ENCODE peak calls at places on chromosomes 5 and 9, in six cellular contexts. One of them, this sample, is unnamed.

GRCh38 chr5:179316961-179317360 is 28.3 kb downstream of the ADAMTS2 start:
- DNase-seq in Peyer's patch: no peak
- DNase-seq in stomach: no peak
- DNase-seq in effector memory CD4-positive, alpha-beta T cell: no peak
- DNase-seq in brain microvascular endothelial cell: no peak
- DNase-seq in aorta: no peak
- DNase-seq in this sample: no peak

GRCh38 chr5:67537439-67538342 is 341.1 kb upstream of the CD180 start:
- DNase-seq in Peyer's patch: no peak
- DNase-seq in stomach: no peak
- DNase-seq in effector memory CD4-positive, alpha-beta T cell: no peak
- DNase-seq in brain microvascular endothelial cell: no peak
- DNase-seq in aorta: no peak
- DNase-seq in this sample: no peak

GRCh38 chr5:124599048-124599973 is 147.1 kb downstream of the ZNF608 start:
- DNase-seq in Peyer's patch: peak; percentile 49
- DNase-seq in stomach: peak; percentile 70
- DNase-seq in effector memory CD4-positive, alpha-beta T cell: no peak
- DNase-seq in brain microvascular endothelial cell: peak; percentile 46
- DNase-seq in aorta: no peak
- DNase-seq in this sample: peak; percentile 6

GRCh38 chr5:154508114-154508513 is 30.1 kb upstream of the HAND1 start:
- DNase-seq in Peyer's patch: no peak
- DNase-seq in stomach: no peak
- DNase-seq in effector memory CD4-positive, alpha-beta T cell: no peak
- DNase-seq in brain microvascular endothelial cell: no peak
- DNase-seq in aorta: no peak
- DNase-seq in this sample: no peak

GRCh38 chr5:83827111-83827541 is 106.5 kb upstream of the HAPLN1 start:
- DNase-seq in Peyer's patch: no peak
- DNase-seq in stomach: no peak
- DNase-seq in effector memory CD4-positive, alpha-beta T cell: no peak
- DNase-seq in brain microvascular endothelial cell: peak; percentile 4
- DNase-seq in aorta: no peak
- DNase-seq in this sample: no peak

GRCh38 chr5:119321569-119322311 is 34.1 kb upstream of the TNFAIP8 start:
- DNase-seq in Peyer's patch: no peak
- DNase-seq in stomach: no peak
- DNase-seq in effector memory CD4-positive, alpha-beta T cell: no peak
- DNase-seq in brain microvascular endothelial cell: no peak
- DNase-seq in aorta: no peak
- DNase-seq in this sample: no peak

GRCh38 chr5:10018670-10019069 is 231.0 kb downstream of the ATPSCKMT start:
- DNase-seq in Peyer's patch: no peak
- DNase-seq in stomach: no peak
- DNase-seq in effector memory CD4-positive, alpha-beta T cell: no peak
- DNase-seq in brain microvascular endothelial cell: peak; percentile 71
- DNase-seq in aorta: no peak
- DNase-seq in this sample: no peak

GRCh38 chr5:42982107-42982622 is 58.0 kb downstream of the ANXA2R start:
- DNase-seq in Peyer's patch: no peak
- DNase-seq in stomach: no peak
- DNase-seq in effector memory CD4-positive, alpha-beta T cell: no peak
- DNase-seq in brain microvascular endothelial cell: no peak
- DNase-seq in aorta: no peak
- DNase-seq in this sample: no peak

GRCh38 chr9:129751841-129752801 is 721 bp downstream of the PTGES start:
- DNase-seq in Peyer's patch: no peak
- DNase-seq in stomach: peak; percentile 80
- DNase-seq in effector memory CD4-positive, alpha-beta T cell: no peak
- DNase-seq in brain microvascular endothelial cell: no peak
- DNase-seq in aorta: no peak
- DNase-seq in this sample: no peak

GRCh38 chr5:125411163-125412050 is 665.0 kb upstream of the ZNF608 start:
- DNase-seq in Peyer's patch: no peak
- DNase-seq in stomach: peak; percentile 34
- DNase-seq in effector memory CD4-positive, alpha-beta T cell: no peak
- DNase-seq in brain microvascular endothelial cell: peak; percentile 84
- DNase-seq in aorta: no peak
- DNase-seq in this sample: peak; percentile 43

GRCh38 chr9:97445119-97445701 is 33.3 kb downstream of the TDRD7 start:
- DNase-seq in Peyer's patch: no peak
- DNase-seq in stomach: no peak
- DNase-seq in effector memory CD4-positive, alpha-beta T cell: no peak
- DNase-seq in brain microvascular endothelial cell: no peak
- DNase-seq in aorta: no peak
- DNase-seq in this sample: no peak

GRCh38 chr9:97441729-97442128 is 29.8 kb downstream of the TDRD7 start:
- DNase-seq in Peyer's patch: no peak
- DNase-seq in stomach: no peak
- DNase-seq in effector memory CD4-positive, alpha-beta T cell: no peak
- DNase-seq in brain microvascular endothelial cell: no peak
- DNase-seq in aorta: no peak
- DNase-seq in this sample: no peak

DNA sequence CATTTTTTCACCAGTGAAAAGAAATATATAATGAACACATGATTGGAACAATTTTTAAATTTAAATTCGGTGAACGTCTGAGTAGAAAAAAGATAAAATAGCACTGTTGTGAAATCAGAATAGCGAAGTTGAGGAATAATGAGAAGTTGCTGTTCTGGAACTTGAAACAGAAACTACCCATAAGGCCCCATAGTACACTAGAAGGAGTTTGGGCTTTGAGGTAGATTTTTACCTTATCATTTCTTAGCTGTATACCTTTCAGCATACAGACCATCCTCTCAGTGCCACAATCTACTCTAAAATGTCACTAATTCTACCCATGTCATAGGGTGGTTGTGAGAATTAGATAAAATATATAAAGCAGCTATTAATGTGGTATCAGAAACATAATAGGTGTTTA is 35.1 kb downstream of the TDRD7 start:
- DNase-seq in Peyer's patch: no peak
- DNase-seq in stomach: no peak
- DNase-seq in effector memory CD4-positive, alpha-beta T cell: no peak
- DNase-seq in brain microvascular endothelial cell: no peak
- DNase-seq in aorta: no peak
- DNase-seq in this sample: no peak
- H3K4me3 ChIP-seq in Peyer's patch: no peak overlapping the region
- H3K4me3 ChIP-seq in stomach: no peak overlapping the region
- H3K4me3 ChIP-seq in effector memory CD4-positive, alpha-beta T cell: no peak overlapping the region
- H3K4me3 ChIP-seq in brain microvascular endothelial cell: no peak overlapping the region
- H3K4me3 ChIP-seq in aorta: no peak overlapping the region
- H3K4me3 ChIP-seq in this sample: no peak overlapping the region

GRCh38 chr5:76472338-76473336 is 69.6 kb downstream of the IQGAP2 start:
- DNase-seq in Peyer's patch: no peak
- DNase-seq in stomach: no peak
- DNase-seq in effector memory CD4-positive, alpha-beta T cell: no peak
- DNase-seq in brain microvascular endothelial cell: no peak
- DNase-seq in aorta: no peak
- DNase-seq in this sample: no peak

GRCh38 chr5:76468625-76469410 is 65.7 kb downstream of the IQGAP2 start:
- DNase-seq in Peyer's patch: no peak
- DNase-seq in stomach: no peak
- DNase-seq in effector memory CD4-positive, alpha-beta T cell: no peak
- DNase-seq in brain microvascular endothelial cell: no peak
- DNase-seq in aorta: no peak
- DNase-seq in this sample: no peak

GRCh38 chr5:76471994-76472337 is 68.9 kb downstream of the IQGAP2 start:
- DNase-seq in Peyer's patch: no peak
- DNase-seq in stomach: no peak
- DNase-seq in effector memory CD4-positive, alpha-beta T cell: no peak
- DNase-seq in brain microvascular endothelial cell: no peak
- DNase-seq in aorta: no peak
- DNase-seq in this sample: no peak

GRCh38 chr5:76469656-76470290 is 66.7 kb downstream of the IQGAP2 start:
- DNase-seq in Peyer's patch: no peak
- DNase-seq in stomach: no peak
- DNase-seq in effector memory CD4-positive, alpha-beta T cell: no peak
- DNase-seq in brain microvascular endothelial cell: no peak
- DNase-seq in aorta: no peak
- DNase-seq in this sample: no peak

DNA sequence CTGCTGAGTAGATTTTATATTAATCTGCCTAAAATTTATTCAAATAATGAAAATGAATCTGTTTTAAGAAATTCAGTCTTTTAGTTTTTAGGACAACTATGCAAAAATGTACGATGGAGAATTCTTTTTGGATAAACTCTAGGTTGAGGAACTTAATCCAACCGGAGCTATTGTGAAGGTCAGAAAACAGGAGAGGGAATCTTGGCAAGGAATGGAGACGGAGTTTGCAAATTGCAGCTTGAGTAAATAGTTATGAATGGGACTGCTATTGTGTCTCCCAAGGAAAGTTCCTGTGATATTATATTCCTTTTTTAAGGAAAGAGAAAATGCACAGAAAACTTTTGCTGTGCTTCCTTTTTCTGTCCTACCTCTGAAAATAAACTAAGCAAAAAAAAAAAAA is 67.9 kb downstream of the IQGAP2 start:
- DNase-seq in Peyer's patch: no peak
- DNase-seq in stomach: no peak
- DNase-seq in effector memory CD4-positive, alpha-beta T cell: no peak
- DNase-seq in brain microvascular endothelial cell: no peak
- DNase-seq in aorta: no peak
- DNase-seq in this sample: no peak
- H3K27me3 ChIP-seq in Peyer's patch: no peaks in the 10 kb centered on the region
- H3K27me3 ChIP-seq in stomach: no peaks in the 10 kb centered on the region
- H3K27me3 ChIP-seq in effector memory CD4-positive, alpha-beta T cell: no peaks in the 10 kb centered on the region
- H3K27me3 ChIP-seq in brain microvascular endothelial cell: no peaks in the 10 kb centered on the region
- H3K27me3 ChIP-seq in aorta: no peaks in the 10 kb centered on the region
- H3K27me3 ChIP-seq in this sample: no peaks in the 10 kb centered on the region

GRCh38 chr9:94804917-94805544 is 78.5 kb downstream of the AOPEP start:
- DNase-seq in Peyer's patch: no peak
- DNase-seq in stomach: no peak
- DNase-seq in effector memory CD4-positive, alpha-beta T cell: no peak
- DNase-seq in brain microvascular endothelial cell: no peak
- DNase-seq in aorta: no peak
- DNase-seq in this sample: no peak

GRCh38 chr9:94807556-94807955 is 81.1 kb downstream of the AOPEP start:
- DNase-seq in Peyer's patch: no peak
- DNase-seq in stomach: no peak
- DNase-seq in effector memory CD4-positive, alpha-beta T cell: no peak
- DNase-seq in brain microvascular endothelial cell: no peak
- DNase-seq in aorta: no peak
- DNase-seq in this sample: no peak

GRCh38 chr9:94804316-94804715 is 77.8 kb downstream of the AOPEP start:
- DNase-seq in Peyer's patch: no peak
- DNase-seq in stomach: no peak
- DNase-seq in effector memory CD4-positive, alpha-beta T cell: no peak
- DNase-seq in brain microvascular endothelial cell: no peak
- DNase-seq in aorta: no peak
- DNase-seq in this sample: no peak

GRCh38 chr9:94805585-94805984 is 79.1 kb downstream of the AOPEP start:
- DNase-seq in Peyer's patch: no peak
- DNase-seq in stomach: no peak
- DNase-seq in effector memory CD4-positive, alpha-beta T cell: no peak
- DNase-seq in brain microvascular endothelial cell: peak; percentile 68
- DNase-seq in aorta: no peak
- DNase-seq in this sample: no peak

GRCh38 chr9:94806307-94806893 is 79.9 kb downstream of the AOPEP start:
- DNase-seq in Peyer's patch: no peak
- DNase-seq in stomach: no peak
- DNase-seq in effector memory CD4-positive, alpha-beta T cell: no peak
- DNase-seq in brain microvascular endothelial cell: no peak
- DNase-seq in aorta: no peak
- DNase-seq in this sample: no peak
- H3K4me3 ChIP-seq in Peyer's patch: no peak overlapping the region
- H3K4me3 ChIP-seq in stomach: no peak overlapping the region
- H3K4me3 ChIP-seq in effector memory CD4-positive, alpha-beta T cell: no peak overlapping the region
- H3K4me3 ChIP-seq in brain microvascular endothelial cell: no peak overlapping the region
- H3K4me3 ChIP-seq in aorta: no peak overlapping the region
- H3K4me3 ChIP-seq in this sample: no peak overlapping the region

GRCh38 chr9:83060557-83060956 is 2.4 kb downstream of the RASEF start:
- DNase-seq in Peyer's patch: no peak
- DNase-seq in stomach: peak; percentile 58
- DNase-seq in effector memory CD4-positive, alpha-beta T cell: no peak
- DNase-seq in brain microvascular endothelial cell: no peak
- DNase-seq in aorta: no peak
- DNase-seq in this sample: no peak
- H3K27me3 ChIP-seq in Peyer's patch: no peaks in the 10 kb centered on the region
- H3K27me3 ChIP-seq in stomach: peaks cover 3% of the 10 kb centered on the region
- H3K27me3 ChIP-seq in effector memory CD4-positive, alpha-beta T cell: no peaks in the 10 kb centered on the region
- H3K27me3 ChIP-seq in brain microvascular endothelial cell: peaks cover 28% of the 10 kb centered on the region
- H3K27me3 ChIP-seq in aorta: peaks cover 3% of the 10 kb centered on the region
- H3K27me3 ChIP-seq in this sample: no peaks in the 10 kb centered on the region

GRCh38 chr5:72298711-72299110 is 21.3 kb downstream of the MRPS27 start:
- DNase-seq in Peyer's patch: no peak
- DNase-seq in stomach: no peak
- DNase-seq in effector memory CD4-positive, alpha-beta T cell: no peak
- DNase-seq in brain microvascular endothelial cell: no peak
- DNase-seq in aorta: no peak
- DNase-seq in this sample: no peak
- H3K4me3 ChIP-seq in Peyer's patch: no peak overlapping the region
- H3K4me3 ChIP-seq in stomach: no peak overlapping the region
- H3K4me3 ChIP-seq in effector memory CD4-positive, alpha-beta T cell: no peak overlapping the region
- H3K4me3 ChIP-seq in brain microvascular endothelial cell: no peak overlapping the region
- H3K4me3 ChIP-seq in aorta: no peak overlapping the region
- H3K4me3 ChIP-seq in this sample: peak overlapping the region; percentile 9

GRCh38 chr5:176742246-176743105 is 67.9 kb upstream of the UNC5A start:
- DNase-seq in Peyer's patch: no peak
- DNase-seq in stomach: no peak
- DNase-seq in effector memory CD4-positive, alpha-beta T cell: no peak
- DNase-seq in brain microvascular endothelial cell: no peak
- DNase-seq in aorta: peak; percentile 36
- DNase-seq in this sample: no peak

GRCh38 chr5:176741566-176742211 is 68.7 kb upstream of the UNC5A start:
- DNase-seq in Peyer's patch: no peak
- DNase-seq in stomach: peak; percentile 10
- DNase-seq in effector memory CD4-positive, alpha-beta T cell: no peak
- DNase-seq in brain microvascular endothelial cell: no peak
- DNase-seq in aorta: peak; percentile 59
- DNase-seq in this sample: no peak

GRCh38 chr5:176743136-176743827 is 67.1 kb upstream of the UNC5A start:
- DNase-seq in Peyer's patch: no peak
- DNase-seq in stomach: no peak
- DNase-seq in effector memory CD4-positive, alpha-beta T cell: no peak
- DNase-seq in brain microvascular endothelial cell: no peak
- DNase-seq in aorta: peak; percentile 66
- DNase-seq in this sample: no peak

GRCh38 chr5:176744584-176744965 is 65.8 kb upstream of the UNC5A start:
- DNase-seq in Peyer's patch: no peak
- DNase-seq in stomach: no peak
- DNase-seq in effector memory CD4-positive, alpha-beta T cell: no peak
- DNase-seq in brain microvascular endothelial cell: no peak
- DNase-seq in aorta: peak; percentile 36
- DNase-seq in this sample: no peak

GRCh38 chr5:176743828-176744583 is 66.4 kb upstream of the UNC5A start:
- DNase-seq in Peyer's patch: no peak
- DNase-seq in stomach: no peak
- DNase-seq in effector memory CD4-positive, alpha-beta T cell: no peak
- DNase-seq in brain microvascular endothelial cell: no peak
- DNase-seq in aorta: peak; percentile 62
- DNase-seq in this sample: no peak
- H3K27me3 ChIP-seq in Peyer's patch: no peaks in the 10 kb centered on the region
- H3K27me3 ChIP-seq in stomach: peaks cover 29% of the 10 kb centered on the region
- H3K27me3 ChIP-seq in effector memory CD4-positive, alpha-beta T cell: peaks cover 28% of the 10 kb centered on the region
- H3K27me3 ChIP-seq in brain microvascular endothelial cell: peaks cover 65% of the 10 kb centered on the region
- H3K27me3 ChIP-seq in aorta: no peaks in the 10 kb centered on the region
- H3K27me3 ChIP-seq in this sample: peaks cover 9% of the 10 kb centered on the region

This sample was measured in GM06990.